ENCODE peak calls at places on chromosomes 2 and 18, in ten cellular contexts. One of them, this sample, is unnamed.

GRCh38 chr2:52862801-52863200 is 904.8 kb upstream of the CHAC2 start:
- DNase-seq in GM23248: peak; percentile 14
- DNase-seq in adrenal gland: no peak
- DNase-seq in tibial artery: no peak
- DNase-seq in neural progenitor cell: no peak
- DNase-seq in uterus: no peak
- DNase-seq in HCT116: peak; percentile 8
- DNase-seq in breast epithelium: no peak
- DNase-seq in H1: no peak
- DNase-seq in upper lobe of left lung: no peak
- DNase-seq in this sample: no peak

GRCh38 chr2:27572998-27573429 is 9.8 kb upstream of the ZNF512 start:
- DNase-seq in upper lobe of left lung: no peak
- DNase-seq in GM23248: no peak
- DNase-seq in tibial artery: no peak
- DNase-seq in neural progenitor cell: no peak
- DNase-seq in H1: no peak
- DNase-seq in uterus: no peak
- DNase-seq in breast epithelium: no peak
- DNase-seq in HCT116: no peak
- DNase-seq in adrenal gland: no peak
- DNase-seq in this sample: no peak

GRCh38 chr2:108128226-108128786 is 111.5 kb upstream of the SULT1C3 start:
- DNase-seq in neural progenitor cell: no peak
- DNase-seq in HCT116: no peak
- DNase-seq in upper lobe of left lung: no peak
- DNase-seq in tibial artery: no peak
- DNase-seq in breast epithelium: no peak
- DNase-seq in uterus: no peak
- DNase-seq in H1: no peak
- DNase-seq in adrenal gland: no peak
- DNase-seq in GM23248: no peak
- DNase-seq in this sample: no peak

GRCh38 chr2:137467246-137467862 is 496.9 kb upstream of the HNMT start:
- DNase-seq in uterus: no peak
- DNase-seq in neural progenitor cell: peak; percentile 61
- DNase-seq in H1: peak; percentile 3
- DNase-seq in breast epithelium: no peak
- DNase-seq in tibial artery: peak; percentile 24
- DNase-seq in HCT116: no peak
- DNase-seq in upper lobe of left lung: no peak
- DNase-seq in adrenal gland: peak; percentile 28
- DNase-seq in GM23248: peak; percentile 47
- DNase-seq in this sample: peak; percentile 12

GRCh38 chr2:109612991-109613921 is 510 bp downstream of the SEPTIN10 start:
- DNase-seq in tibial artery: peak; percentile 54
- DNase-seq in HCT116: no peak
- DNase-seq in H1: no peak
- DNase-seq in GM23248: peak; percentile 81
- DNase-seq in breast epithelium: peak; percentile 45
- DNase-seq in uterus: peak; percentile 71
- DNase-seq in upper lobe of left lung: peak; percentile 95
- DNase-seq in adrenal gland: peak; percentile 68
- DNase-seq in neural progenitor cell: peak; percentile 78
- DNase-seq in this sample: peak; percentile 56

GRCh38 chr2:37441055-37441454 is 96.6 kb downstream of the QPCT start:
- DNase-seq in H1: no peak
- DNase-seq in adrenal gland: no peak
- DNase-seq in upper lobe of left lung: no peak
- DNase-seq in GM23248: no peak
- DNase-seq in tibial artery: no peak
- DNase-seq in neural progenitor cell: no peak
- DNase-seq in uterus: no peak
- DNase-seq in HCT116: no peak
- DNase-seq in breast epithelium: no peak
- DNase-seq in this sample: no peak

GRCh38 chr2:95006661-95007060 is 18.8 kb upstream of the MAL start:
- DNase-seq in H1: no peak
- DNase-seq in adrenal gland: no peak
- DNase-seq in uterus: no peak
- DNase-seq in breast epithelium: no peak
- DNase-seq in upper lobe of left lung: no peak
- DNase-seq in GM23248: no peak
- DNase-seq in tibial artery: no peak
- DNase-seq in neural progenitor cell: no peak
- DNase-seq in HCT116: no peak
- DNase-seq in this sample: no peak

GRCh38 chr18:48590678-48591077 is 51.8 kb downstream of the CTIF start:
- DNase-seq in upper lobe of left lung: no peak
- DNase-seq in H1: no peak
- DNase-seq in HCT116: peak; percentile 2
- DNase-seq in neural progenitor cell: no peak
- DNase-seq in breast epithelium: no peak
- DNase-seq in tibial artery: no peak
- DNase-seq in uterus: no peak
- DNase-seq in adrenal gland: no peak
- DNase-seq in GM23248: peak; percentile 94
- DNase-seq in this sample: peak; percentile 44

GRCh38 chr2:974454-974853 is 23.8 kb downstream of the SNTG2 start:
- DNase-seq in uterus: no peak
- DNase-seq in H1: no peak
- DNase-seq in upper lobe of left lung: no peak
- DNase-seq in breast epithelium: no peak
- DNase-seq in HCT116: no peak
- DNase-seq in GM23248: no peak
- DNase-seq in adrenal gland: peak; percentile 37
- DNase-seq in tibial artery: no peak
- DNase-seq in neural progenitor cell: no peak
- DNase-seq in this sample: peak; percentile 51

GRCh38 chr2:981258-981657 is 30.6 kb downstream of the SNTG2 start:
- DNase-seq in adrenal gland: no peak
- DNase-seq in tibial artery: no peak
- DNase-seq in HCT116: no peak
- DNase-seq in GM23248: no peak
- DNase-seq in H1: no peak
- DNase-seq in neural progenitor cell: no peak
- DNase-seq in upper lobe of left lung: no peak
- DNase-seq in breast epithelium: no peak
- DNase-seq in uterus: no peak
- DNase-seq in this sample: no peak

GRCh38 chr2:981759-982158 is 31.1 kb downstream of the SNTG2 start:
- DNase-seq in HCT116: no peak
- DNase-seq in breast epithelium: no peak
- DNase-seq in tibial artery: no peak
- DNase-seq in upper lobe of left lung: no peak
- DNase-seq in GM23248: no peak
- DNase-seq in adrenal gland: no peak
- DNase-seq in uterus: no peak
- DNase-seq in neural progenitor cell: no peak
- DNase-seq in H1: no peak
- DNase-seq in this sample: no peak

GRCh38 chr2:975095-975494 is 24.4 kb downstream of the SNTG2 start:
- DNase-seq in upper lobe of left lung: no peak
- DNase-seq in uterus: no peak
- DNase-seq in H1: no peak
- DNase-seq in breast epithelium: no peak
- DNase-seq in HCT116: no peak
- DNase-seq in GM23248: no peak
- DNase-seq in neural progenitor cell: no peak
- DNase-seq in tibial artery: no peak
- DNase-seq in adrenal gland: no peak
- DNase-seq in this sample: no peak

DNA sequence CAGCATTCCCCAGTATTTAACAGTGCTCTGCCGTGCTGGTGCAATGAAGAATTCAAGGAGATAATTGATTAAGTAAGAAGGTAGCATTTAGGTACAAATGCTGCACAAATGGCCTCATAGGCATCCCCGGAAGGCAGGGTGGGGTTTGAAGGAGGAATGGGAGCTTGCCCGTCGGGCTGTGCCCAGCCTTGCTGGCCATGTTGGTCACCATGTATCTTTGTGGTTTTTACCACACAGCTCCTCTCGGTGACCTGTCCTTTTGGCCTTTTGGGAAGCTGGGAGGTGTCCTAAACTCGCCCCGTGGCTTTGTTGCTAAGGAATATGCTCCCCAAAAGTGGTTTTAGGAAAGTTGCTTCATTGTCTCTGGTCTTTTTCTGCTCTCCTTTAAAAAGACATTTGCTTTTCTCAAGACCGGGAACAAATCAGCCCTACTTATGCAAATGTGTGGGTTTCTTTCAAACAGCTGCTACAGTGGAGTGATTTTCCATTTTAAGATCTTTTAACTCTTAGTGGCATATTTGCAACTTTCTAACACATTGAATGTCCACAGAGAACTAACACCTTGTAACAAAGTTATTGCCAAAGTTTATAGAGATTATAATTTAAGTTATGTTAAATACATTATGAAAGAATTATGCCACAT is 28.8 kb downstream of the SNTG2 start:
- DNase-seq in breast epithelium: no peak
- DNase-seq in adrenal gland: no peak
- DNase-seq in upper lobe of left lung: no peak
- DNase-seq in H1: no peak
- DNase-seq in uterus: no peak
- DNase-seq in neural progenitor cell: no peak
- DNase-seq in HCT116: no peak
- DNase-seq in GM23248: no peak
- DNase-seq in tibial artery: no peak
- DNase-seq in this sample: no peak
- H3K4me3 ChIP-seq in breast epithelium: no peak overlapping the region
- H3K4me3 ChIP-seq in adrenal gland: no peak overlapping the region
- H3K4me3 ChIP-seq in upper lobe of left lung: no peak overlapping the region
- H3K4me3 ChIP-seq in H1: no peak overlapping the region
- H3K4me3 ChIP-seq in uterus: no peak overlapping the region
- H3K4me3 ChIP-seq in neural progenitor cell: no peak overlapping the region
- H3K4me3 ChIP-seq in HCT116: no peak overlapping the region
- H3K4me3 ChIP-seq in GM23248: no peak overlapping the region
- H3K4me3 ChIP-seq in tibial artery: no peak overlapping the region
- H3K4me3 ChIP-seq in this sample: no peak overlapping the region

DNA sequence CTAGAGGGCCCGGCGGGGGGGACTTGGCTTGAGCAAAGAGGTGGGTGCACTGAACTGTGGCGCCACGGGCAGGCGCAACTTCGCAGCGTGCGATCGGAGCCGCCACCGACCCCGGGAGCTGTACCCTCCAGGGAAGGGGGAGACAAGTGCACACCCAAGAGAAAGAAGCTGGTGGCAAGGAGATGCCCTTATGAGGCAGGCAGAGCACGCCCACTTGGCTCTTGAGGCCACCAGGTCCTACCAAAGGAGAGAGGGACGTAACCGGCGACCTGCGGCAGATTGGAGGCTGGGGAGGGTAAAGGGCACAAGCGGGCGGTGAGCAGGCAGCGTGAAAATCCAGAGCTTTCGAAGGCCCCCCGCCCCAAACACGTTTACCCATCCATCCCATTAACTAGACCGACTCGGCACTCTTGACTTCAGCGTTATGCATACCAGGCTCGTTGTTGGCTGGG is 967 bp downstream of the DLX2 start:
- DNase-seq in neural progenitor cell: peak; percentile 51
- DNase-seq in tibial artery: no peak
- DNase-seq in breast epithelium: no peak
- DNase-seq in adrenal gland: no peak
- DNase-seq in upper lobe of left lung: no peak
- DNase-seq in GM23248: peak; percentile 70
- DNase-seq in uterus: no peak
- DNase-seq in H1: no peak
- DNase-seq in HCT116: no peak
- DNase-seq in this sample: no peak
- H3K4me1 ChIP-seq in neural progenitor cell: peaks cover 47% of the 10 kb centered on the region
- H3K4me1 ChIP-seq in tibial artery: peaks cover 55% of the 10 kb centered on the region
- H3K4me1 ChIP-seq in breast epithelium: peaks cover 22% of the 10 kb centered on the region
- H3K4me1 ChIP-seq in adrenal gland: peaks cover 53% of the 10 kb centered on the region
- H3K4me1 ChIP-seq in upper lobe of left lung: peaks cover 89% of the 10 kb centered on the region
- H3K4me1 ChIP-seq in GM23248: peaks cover 28% of the 10 kb centered on the region
- H3K4me1 ChIP-seq in uterus: no peaks in the 10 kb centered on the region
- H3K4me1 ChIP-seq in H1: peaks cover 6% of the 10 kb centered on the region
- H3K4me1 ChIP-seq in HCT116: peaks cover 66% of the 10 kb centered on the region
- H3K4me1 ChIP-seq in this sample: peaks cover 60% of the 10 kb centered on the region

GRCh38 chr18:57209697-57210096 is 62.8 kb downstream of the BOD1L2 start:
- DNase-seq in H1: no peak
- DNase-seq in adrenal gland: no peak
- DNase-seq in HCT116: no peak
- DNase-seq in upper lobe of left lung: no peak
- DNase-seq in GM23248: no peak
- DNase-seq in uterus: no peak
- DNase-seq in neural progenitor cell: no peak
- DNase-seq in breast epithelium: no peak
- DNase-seq in tibial artery: no peak
- DNase-seq in this sample: no peak
- H3K27me3 ChIP-seq in H1: no peaks in the 10 kb centered on the region
- H3K27me3 ChIP-seq in adrenal gland: peaks cover 12% of the 10 kb centered on the region
- H3K27me3 ChIP-seq in HCT116: no peaks in the 10 kb centered on the region
- H3K27me3 ChIP-seq in upper lobe of left lung: no peaks in the 10 kb centered on the region
- H3K27me3 ChIP-seq in GM23248: no peaks in the 10 kb centered on the region
- H3K27me3 ChIP-seq in uterus: no peaks in the 10 kb centered on the region
- H3K27me3 ChIP-seq in neural progenitor cell: peaks cover 4% of the 10 kb centered on the region
- H3K27me3 ChIP-seq in breast epithelium: peaks cover 7% of the 10 kb centered on the region
- H3K27me3 ChIP-seq in tibial artery: peaks cover 14% of the 10 kb centered on the region
- H3K27me3 ChIP-seq in this sample: peaks cover 9% of the 10 kb centered on the region

GRCh38 chr2:186485576-186485870 is 537 bp upstream of the ZC3H15 start:
- DNase-seq in neural progenitor cell: no peak
- DNase-seq in upper lobe of left lung: no peak
- DNase-seq in breast epithelium: no peak
- DNase-seq in uterus: no peak
- DNase-seq in tibial artery: no peak
- DNase-seq in H1: no peak
- DNase-seq in adrenal gland: no peak
- DNase-seq in GM23248: no peak
- DNase-seq in HCT116: no peak
- DNase-seq in this sample: no peak

GRCh38 chr2:186485871-186486650 is at the start of gene ZC3H15:
- DNase-seq in upper lobe of left lung: peak; percentile 99
- DNase-seq in HCT116: peak; percentile 95
- DNase-seq in neural progenitor cell: peak; percentile 96
- DNase-seq in adrenal gland: peak; percentile 97
- DNase-seq in H1: peak; percentile 88
- DNase-seq in GM23248: peak; percentile 100
- DNase-seq in breast epithelium: peak; percentile 95
- DNase-seq in tibial artery: peak; percentile 95
- DNase-seq in uterus: peak; percentile 96
- DNase-seq in this sample: peak; percentile 97

GRCh38 chr2:186480991-186481390 is 5.1 kb upstream of the ZC3H15 start:
- DNase-seq in neural progenitor cell: no peak
- DNase-seq in H1: no peak
- DNase-seq in tibial artery: no peak
- DNase-seq in adrenal gland: no peak
- DNase-seq in uterus: no peak
- DNase-seq in breast epithelium: no peak
- DNase-seq in upper lobe of left lung: no peak
- DNase-seq in HCT116: no peak
- DNase-seq in GM23248: no peak
- DNase-seq in this sample: no peak

GRCh38 chr2:186486651-186487647 is 889 bp downstream of the ZC3H15 start:
- DNase-seq in uterus: no peak
- DNase-seq in tibial artery: no peak
- DNase-seq in adrenal gland: no peak
- DNase-seq in neural progenitor cell: peak; percentile 36
- DNase-seq in breast epithelium: no peak
- DNase-seq in upper lobe of left lung: no peak
- DNase-seq in HCT116: no peak
- DNase-seq in GM23248: peak; percentile 55
- DNase-seq in H1: no peak
- DNase-seq in this sample: no peak

DNA sequence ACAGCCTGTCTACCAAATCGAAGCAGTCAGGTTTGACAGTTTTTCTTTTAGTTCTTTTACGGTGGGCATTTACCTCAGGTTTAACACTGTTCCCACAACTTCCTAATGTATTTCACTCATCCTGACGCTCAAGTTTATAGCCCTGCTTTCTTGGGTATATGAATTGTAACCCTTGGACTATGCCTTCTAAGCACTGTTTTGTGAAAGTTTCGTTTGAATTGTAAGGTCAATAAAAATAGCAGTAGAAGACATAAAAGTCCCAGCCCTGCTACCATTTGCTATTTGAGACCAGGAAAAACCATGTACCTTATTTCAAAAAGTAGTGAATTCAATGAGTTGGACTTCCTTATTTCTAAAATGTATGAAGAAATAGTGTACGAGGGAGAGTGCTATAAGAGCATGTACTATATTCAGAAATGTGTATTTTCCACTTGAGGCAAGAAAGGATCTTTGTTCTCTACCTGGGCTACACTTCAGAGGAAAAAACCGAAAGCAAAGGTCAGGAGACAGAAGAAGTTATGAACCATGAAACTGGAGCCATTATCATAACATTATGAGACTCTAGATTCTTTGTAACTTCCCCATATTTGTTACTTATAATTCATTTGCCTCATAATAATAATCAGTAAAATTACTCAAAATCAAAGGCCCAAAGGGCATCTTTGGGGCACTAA is 1.9 kb upstream of the ZC3H15 start:
- DNase-seq in breast epithelium: no peak
- DNase-seq in tibial artery: no peak
- DNase-seq in HCT116: no peak
- DNase-seq in H1: no peak
- DNase-seq in adrenal gland: no peak
- DNase-seq in neural progenitor cell: no peak
- DNase-seq in GM23248: no peak
- DNase-seq in upper lobe of left lung: no peak
- DNase-seq in uterus: no peak
- DNase-seq in this sample: no peak
- H3K4me3 ChIP-seq in breast epithelium: no peak overlapping the region
- H3K4me3 ChIP-seq in tibial artery: no peak overlapping the region
- H3K4me3 ChIP-seq in HCT116: no peak overlapping the region
- H3K4me3 ChIP-seq in H1: no peak overlapping the region
- H3K4me3 ChIP-seq in adrenal gland: no peak overlapping the region
- H3K4me3 ChIP-seq in neural progenitor cell: peak overlapping the region; percentile 85
- H3K4me3 ChIP-seq in GM23248: no peak overlapping the region
- H3K4me3 ChIP-seq in upper lobe of left lung: no peak overlapping the region
- H3K4me3 ChIP-seq in uterus: no peak overlapping the region
- H3K4me3 ChIP-seq in this sample: no peak overlapping the region

This sample was measured in SJSA1.